ENCODE peak calls at places on chromosomes 2 and 18, in nine cellular contexts. X is stimulated activated naive B cell treated with anti-CD40 and anti-IgM and Interleukin-4, amounts not matched to agents 10 μg/mL and 1 μg/mL and 100 μg/mL, for 72 hours; V is neural crest cell; Y is hypothalamus; S is activated T-cell treated with anti-CD3 and anti-CD28 coated beads for 4 hours; I is stimulated activated CD8-positive, alpha-beta memory T cell treated with anti-CD3 and anti-CD28 coated beads, Interleukin-7, amount 100 ng/mL, for 4 hours; G is T1000; E is brain microvascular endothelial cell; O is HS-5. F is an unnamed sample.

GRCh38 chr2:236941106-236941505 is 144.6 kb upstream of the COPS8 start:
- DNase-seq in X (no peak), V (no peak), Y (no peak), S (no peak), I (no peak), G (no peak), E (no peak), O (no peak), F (no peak)

GRCh38 chr2:60555066-60555793 is 1.8 kb upstream of the BCL11A start:
- DNase-seq in X (peak; percentile 78), V (peak; percentile 45), Y (peak; percentile 63), S (peak; percentile 49), I (peak; percentile 42), G (peak; percentile 47), E (no peak), O (no peak), F (no peak)

GRCh38 chr2:220959391-220959802 is 612.7 kb downstream of the EPHA4 start:
- DNase-seq in X (no peak), V (no peak), Y (no peak), S (no peak), I (no peak), G (no peak), E (no peak), O (no peak), F (no peak)

GRCh38 chr2:41896186-41896846 is 151.5 kb upstream of the PKDCC start:
- DNase-seq in X (no peak), V (no peak), Y (no peak), S (no peak), I (peak; percentile 2), G (no peak), E (no peak), O (no peak), F (no peak)

GRCh38 chr2:135078417-135078816 is 26.3 kb downstream of the RAB3GAP1 start:
- DNase-seq in X (no peak), V (no peak), Y (no peak), S (no peak), I (no peak), G (no peak), E (no peak), O (no peak), F (no peak)

GRCh38 chr18:48104703-48105102 is 174.2 kb upstream of the SMAD2 start:
- DNase-seq in X (no peak), V (no peak), Y (no peak), S (no peak), I (no peak), G (no peak), E (no peak), O (no peak), F (no peak)

GRCh38 chr2:124810132-124810531 is 785.0 kb downstream of the CNTNAP5 start:
- DNase-seq in X (no peak), V (peak; percentile 29), Y (no peak), S (no peak), I (no peak), G (no peak), E (no peak), O (no peak), F (no peak)

GRCh38 chr2:10814571-10815331 is 2.2 kb upstream of the PDIA6 start:
- DNase-seq in X (no peak), V (no peak), Y (no peak), S (no peak), I (no peak), G (no peak), E (no peak), O (no peak), F (no peak)

GRCh38 chr2:78977661-78978145 is 47.8 kb upstream of the REG3G start:
- DNase-seq in X (peak; percentile 44), V (no peak), Y (no peak), S (no peak), I (no peak), G (no peak), E (no peak), O (no peak), F (no peak)